ENCODE peak calls at places on chromosomes 12 and 14, in ten cellular contexts. R, L, Y, S, B, P, E, J, V and M are unnamed samples.
A peak's percentile ranks its signal among the peaks of the same experiment; 100 is the strongest.

GRCh38 chr12:25155031-25155576 is 39.9 kb downstream of the DNAI7 start:
- DNase-seq in V (peak; percentile 59), B (no peak), L (no peak), R (no peak), E (peak; percentile 26), J (no peak), S (peak; percentile 20), P (no peak), Y (no peak), M (peak; percentile 30)

GRCh38 chr12:113933201-113933786 is 32.8 kb downstream of the RBM19 start:
- DNase-seq in S (peak; percentile 73), E (no peak), R (no peak), P (no peak), L (no peak), B (no peak), Y (peak; percentile 55), J (no peak), V (no peak), M (peak; percentile 77)

GRCh38 chr12:14601692-14602091 is 34.0 kb upstream of the PLBD1 start:
- DNase-seq in B (no peak), P (no peak), S (no peak), L (no peak), E (no peak), V (no peak), R (no peak), J (no peak), Y (no peak), M (no peak)

GRCh38 chr12:47737936-47738335 is 12.6 kb upstream of the ENDOU start:
- DNase-seq in V (no peak), J (no peak), R (no peak), L (no peak), S (no peak), P (no peak), Y (no peak), E (no peak), B (no peak), M (no peak)

GRCh38 chr14:98952595-98953325 is 319.2 kb downstream of the BCL11B start:
- DNase-seq in E (no peak), L (peak; percentile 51), J (no peak), V (peak; percentile 33), B (no peak), Y (peak; percentile 5), R (no peak), S (no peak), P (no peak), M (no peak)

GRCh38 chr14:21097616-21098133 is 780 bp downstream of the ZNF219 start:
- DNase-seq in R (no peak), E (peak; percentile 27), B (no peak), L (no peak), V (no peak), Y (no peak), S (peak; percentile 93), P (peak; percentile 69), J (no peak), M (peak; percentile 85)

GRCh38 chr12:48954781-48955501 is 2.3 kb downstream of the ARF3 start:
- DNase-seq in S (no peak), Y (no peak), P (no peak), R (no peak), V (no peak), E (no peak), B (no peak), L (no peak), J (no peak), M (no peak)

GRCh38 chr12:3724096-3724805 is 28.7 kb downstream of the CRACR2A start:
- DNase-seq in B (no peak), P (no peak), Y (peak; percentile 19), L (no peak), V (no peak), J (no peak), S (no peak), E (no peak), R (no peak), M (no peak)

GRCh38 chr12:97275261-97276197 is 187.1 kb upstream of the RMST start:
- DNase-seq in Y (peak; percentile 40), V (no peak), R (no peak), P (no peak), L (no peak), S (peak; percentile 24), B (no peak), E (no peak), J (no peak), M (peak; percentile 95)

GRCh38 chr12:113932411-113933196 is 33.5 kb downstream of the RBM19 start:
- DNase-seq in Y (no peak), P (no peak), V (no peak), R (no peak), S (peak; percentile 72), B (no peak), J (no peak), E (no peak), L (no peak), M (peak; percentile 73)

GRCh38 chr12:110067531-110067930 is 19.2 kb upstream of the C12orf76 start:
- DNase-seq in Y (no peak), S (no peak), J (no peak), V (no peak), L (no peak), E (no peak), B (no peak), P (no peak), R (no peak), M (no peak)

GRCh38 chr12:52280796-52281560 is 6.5 kb downstream of the KRT86 start:
- DNase-seq in B (no peak), S (no peak), V (peak; percentile 98), Y (peak; percentile 62), P (no peak), L (no peak), R (no peak), E (no peak), J (no peak), M (no peak)

GRCh38 chr14:68631691-68632590 is 160.9 kb downstream of the ZFP36L1 start:
- DNase-seq in R (no peak), S (no peak), E (no peak), V (no peak), P (no peak), Y (peak; percentile 26), L (no peak), J (no peak), B (no peak), M (no peak)

GRCh38 chr12:66438601-66439000 is 136.3 kb downstream of the HELB start:
- DNase-seq in S (no peak), E (no peak), Y (no peak), B (no peak), R (no peak), L (no peak), P (no peak), V (no peak), J (no peak), M (no peak)

GRCh38 chr12:49055092-49055491 is 5.5 kb downstream of the KMT2D start:
- DNase-seq in P (no peak), B (no peak), V (no peak), R (no peak), J (no peak), Y (no peak), E (no peak), L (no peak), S (no peak), M (no peak)

GRCh38 chr12:52010152-52010622 is 3.4 kb downstream of the TAMALIN start:
- DNase-seq in J (no peak), S (peak; percentile 97), V (no peak), Y (peak; percentile 68), R (no peak), E (no peak), B (no peak), P (peak; percentile 48), L (no peak), M (peak; percentile 96)

GRCh38 chr14:46048127-46048526 is 603.5 kb downstream of the RPL10L start:
- DNase-seq in E (no peak), B (no peak), P (peak; percentile 4), Y (peak; percentile 47), L (no peak), J (no peak), R (no peak), V (peak; percentile 46), S (peak; percentile 2), M (peak; percentile 80)

GRCh38 chr14:79093542-79093941 is 923.4 kb downstream of the NRXN3 start:
- DNase-seq in R (no peak), E (no peak), S (no peak), P (no peak), L (no peak), Y (no peak), B (no peak), J (no peak), V (no peak), M (no peak)

GRCh38 chr12:57985685-57986084 is 44.3 kb downstream of the ATP23 start:
- DNase-seq in S (no peak), P (no peak), L (no peak), E (no peak), J (no peak), B (no peak), V (no peak), R (no peak), Y (no peak), M (no peak)

GRCh38 chr12:63826002-63826585 is 18.4 kb upstream of the SRGAP1 start:
- DNase-seq in E (no peak), L (no peak), P (no peak), Y (no peak), J (no peak), S (peak; percentile 60), B (no peak), V (peak; percentile 61), R (no peak), M (peak; percentile 47)

GRCh38 chr12:12015073-12015685 is 55.6 kb upstream of the BCL2L14 start:
- DNase-seq in L (peak; percentile 58), V (no peak), E (no peak), B (no peak), Y (no peak), J (no peak), S (no peak), R (no peak), P (no peak), M (no peak)

GRCh38 chr14:90649096-90649495 is 167.1 kb downstream of the TTC7B start:
- DNase-seq in Y (no peak), B (no peak), E (no peak), R (no peak), V (no peak), P (no peak), J (no peak), S (no peak), L (no peak), M (no peak)

GRCh38 chr12:32270818-32271710 is 128.3 kb upstream of the FGD4 start:
- DNase-seq in V (peak; percentile 64), J (no peak), Y (no peak), P (no peak), S (no peak), E (no peak), B (no peak), L (no peak), R (no peak), M (peak; percentile 18)

GRCh38 chr12:6215932-6216494 is 15.8 kb downstream of the CD9 start:
- DNase-seq in V (peak; percentile 99), S (no peak), J (no peak), L (no peak), B (no peak), P (peak; percentile 83), E (no peak), Y (no peak), R (no peak), M (no peak)

GRCh38 chr12:5518584-5519365 is 86.9 kb downstream of the NTF3 start:
- DNase-seq in V (no peak), P (no peak), Y (no peak), E (no peak), R (no peak), B (no peak), L (no peak), J (no peak), S (peak; percentile 81), M (peak; percentile 30)

GRCh38 chr14:74080820-74081460 is 3.3 kb downstream of the ALDH6A1 start:
- DNase-seq in R (no peak), L (no peak), E (no peak), J (no peak), S (no peak), P (no peak), V (no peak), Y (no peak), B (no peak), M (no peak)

GRCh38 chr12:132246997-132247717 is 82.2 kb downstream of the GALNT9 start:
- DNase-seq in V (no peak), L (no peak), R (no peak), Y (no peak), B (no peak), E (no peak), S (no peak), J (no peak), P (no peak), M (no peak)

GRCh38 chr14:68968721-68969120 is 10.4 kb downstream of the ACTN1 start:
- DNase-seq in S (no peak), V (no peak), R (no peak), P (no peak), J (no peak), Y (no peak), E (no peak), B (no peak), L (no peak), M (no peak)